ENCODE peak calls at places on chromosome 18, in four cellular contexts. M is esophagus squamous epithelium, U is astrocyte of the spinal cord, L is pancreas. V is an unnamed sample.

GRCh38 chr18:13105059-13105458 is 113.5 kb upstream of the LDLRAD4 start:
- DNase-seq in M (no peak), U (no peak), L (no peak), V (no peak)

GRCh38 chr18:11587846-11588245 is 21.6 kb upstream of the SLC35G4 start:
- DNase-seq in L (no peak), U (no peak), M (no peak), V (no peak)

GRCh38 chr18:50816767-50817166 is 3.0 kb downstream of the MRO start:
- DNase-seq in M (no peak), U (peak), L (no peak), V (no peak)

GRCh38 chr18:12011962-12012549 is 30.7 kb downstream of the IMPA2 start:
- DNase-seq in U (peak), M (no peak), L (no peak), V (no peak)

GRCh38 chr18:66564236-66564635 is 39.7 kb downstream of the CDH19 start:
- DNase-seq in U (no peak), M (no peak), L (no peak), V (no peak)

GRCh38 chr18:14970027-14970426 is 222.1 kb downstream of the ANKRD30B start:
- DNase-seq in L (no peak), M (no peak), U (peak), V (peak)

GRCh38 chr18:50836521-50836957 is 16.7 kb upstream of the MRO start:
- DNase-seq in M (no peak), L (no peak), U (peak), V (peak)

GRCh38 chr18:26791676-26792075 is 73.8 kb downstream of the AQP4 start:
- DNase-seq in M (no peak), L (no peak), U (peak), V (no peak)

GRCh38 chr18:41391616-41392610 is 563.1 kb upstream of the PIK3C3 start:
- DNase-seq in L (peak), U (peak), M (no peak), V (peak)

GRCh38 chr18:41389936-41390667 is 564.9 kb upstream of the PIK3C3 start:
- DNase-seq in U (no peak), L (no peak), M (no peak), V (no peak)

GRCh38 chr18:41396211-41396610 is 558.8 kb upstream of the PIK3C3 start:
- DNase-seq in M (no peak), U (no peak), L (no peak), V (no peak)

GRCh38 chr18:41396861-41397260 is 558.2 kb upstream of the PIK3C3 start:
- DNase-seq in U (no peak), M (no peak), L (no peak), V (no peak)

GRCh38 chr18:41395695-41396094 is 559.3 kb upstream of the PIK3C3 start:
- DNase-seq in U (no peak), L (no peak), M (no peak), V (peak)
- TF ChIP-seq CTCF in U (peak), L (no peak), M (no peak), V (peak)

GRCh38 chr18:35949903-35950627 is 22.4 kb upstream of the RMP24 start:
- DNase-seq in U (peak), M (no peak), L (peak), V (peak)

GRCh38 chr18:35953688-35954087 is 18.8 kb upstream of the RMP24 start:
- DNase-seq in L (no peak), M (no peak), U (no peak), V (no peak)

GRCh38 chr18:35950628-35950982 is 21.9 kb upstream of the RMP24 start:
- DNase-seq in M (no peak), U (no peak), L (no peak), V (no peak)

GRCh38 chr18:35948080-35948479 is 24.4 kb upstream of the RMP24 start:
- DNase-seq in L (no peak), M (no peak), U (no peak), V (no peak)

DNA sequence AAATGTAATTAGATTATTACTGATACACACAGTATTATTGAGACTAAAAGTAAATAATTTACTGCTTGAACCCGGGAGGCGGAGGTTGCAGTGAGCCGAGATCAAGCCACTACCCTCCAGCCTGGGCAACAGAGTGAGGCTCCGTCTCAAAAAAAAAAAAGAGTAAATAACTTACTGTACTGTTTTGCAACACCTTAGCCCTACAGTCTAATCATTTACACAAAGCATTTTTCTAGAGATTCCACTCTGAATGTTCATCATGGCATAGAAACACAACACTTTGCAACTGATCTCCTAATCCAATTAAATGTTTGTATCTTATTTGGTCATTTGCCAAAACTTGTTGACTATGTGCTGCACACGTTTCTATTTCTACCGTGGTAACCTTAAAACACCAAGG is 23.4 kb upstream of the RMP24 start:
- DNase-seq in U (no peak), M (no peak), L (no peak), V (no peak)
- H3K4me3 ChIP-seq in U (no peak), M (peak), L (no peak), V (no peak)

GRCh38 chr18:135045-135444 is 23.3 kb upstream of the USP14 start:
- DNase-seq in M (no peak), L (no peak), U (no peak), V (no peak)
- TF ChIP-seq CTCF in M (no peak), L (no peak), U (no peak), V (no peak)

GRCh38 chr18:10259075-10259474 is 195.4 kb upstream of the APCDD1 start:
- DNase-seq in M (no peak), L (no peak), U (no peak), V (no peak)
- H3K4me3 ChIP-seq in M (no peak), L (no peak), U (no peak), V (no peak)

GRCh38 chr18:28398491-28398890 is 221.6 kb upstream of the CDH2 start:
- DNase-seq in M (no peak), L (no peak), U (no peak), V (no peak)
- TF ChIP-seq CTCF in M (no peak), L (no peak), U (no peak), V (no peak)

GRCh38 chr18:77061946-77062517 is 70.6 kb downstream of the MBP start:
- DNase-seq in U (peak), M (no peak), L (no peak), V (no peak)

GRCh38 chr18:77061291-77061945 is 71.2 kb downstream of the MBP start:
- DNase-seq in M (no peak), L (no peak), U (peak), V (no peak)

GRCh38 chr18:77065221-77065981 is 67.2 kb downstream of the MBP start:
- DNase-seq in U (peak), M (no peak), L (no peak), V (peak)

GRCh38 chr18:77063256-77063655 is 69.3 kb downstream of the MBP start:
- DNase-seq in L (no peak), U (peak), M (no peak), V (no peak)

DNA sequence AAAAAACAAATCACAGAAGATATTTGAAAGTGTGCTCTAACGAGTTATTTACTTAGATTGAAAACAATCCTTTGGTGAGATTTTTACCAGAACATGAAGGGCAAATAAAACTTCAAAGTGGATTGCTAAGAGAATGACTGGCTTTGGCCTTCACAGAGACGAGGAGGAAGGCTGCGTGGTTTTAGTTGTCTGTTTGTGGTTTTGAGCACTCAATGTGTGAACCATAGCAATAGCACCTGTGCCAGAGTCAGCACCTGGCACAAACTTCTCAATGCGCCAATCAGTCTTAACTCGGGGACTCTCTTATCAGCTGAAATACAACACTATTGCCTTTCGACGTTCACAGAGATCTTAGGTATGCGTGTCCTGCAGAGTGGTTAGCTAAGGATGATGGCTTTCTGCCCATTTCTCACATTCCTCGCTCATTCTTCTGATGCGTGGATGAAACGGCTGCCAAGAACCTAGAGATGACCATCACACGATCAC is 70.0 kb downstream of the MBP start:
- DNase-seq in U (peak), M (no peak), L (no peak), V (no peak)
- H3K4me3 ChIP-seq in U (no peak), M (no peak), L (no peak), V (no peak)

GRCh38 chr18:54775686-54776085 is 52.6 kb upstream of the RAB27B start:
- DNase-seq in L (no peak), U (peak), M (no peak), V (peak)
- TF ChIP-seq CTCF in L (no peak), U (peak), M (no peak), V (peak)